ENCODE peak calls at places on chromosome 12, in six cellular contexts. C is activated CD4-positive, alpha-beta memory T cell treated with anti-CD3 and anti-CD28 coated beads, Interleukin-2, amount 10 ng/mL, durations not matched to agents 7 days and 5 days; R is germinal center; D is fibroblast of lung; X is activated CD8-positive, alpha-beta memory T cell treated with anti-CD3 and anti-CD28 coated beads, Interleukin-2, amount 10 ng/mL, durations not matched to agents 7 days and 5 days; A is RPMI7951. N is an unnamed sample.
A peak's percentile ranks its signal among the peaks of the same experiment; 100 is the strongest.

GRCh38 chr12:82942963-82943362 is 256.3 kb downstream of the TMTC2 start:
- DNase-seq in C (no peak), R (no peak), D (peak; percentile 5), X (no peak), A (no peak), N (no peak)

GRCh38 chr12:59444932-59445331 is 150.9 kb upstream of the SLC16A7 start:
- DNase-seq in C (no peak), R (no peak), D (peak; percentile 14), X (no peak), A (no peak), N (no peak)

GRCh38 chr12:96375841-96376249 is 24.4 kb downstream of the CDK17 start:
- DNase-seq in C (no peak), R (peak; percentile 7), D (no peak), X (no peak), A (no peak), N (no peak)

GRCh38 chr12:82149045-82149444 is 209.1 kb downstream of the CCDC59 start:
- DNase-seq in C (no peak), R (no peak), D (peak; percentile 28), X (no peak), A (no peak), N (no peak)

GRCh38 chr12:1915082-1915968 is 3.1 kb downstream of the CACNA2D4 start:
- DNase-seq in C (peak; percentile 66), R (peak; percentile 1), D (no peak), X (peak; percentile 79), A (no peak), N (peak; percentile 54)

GRCh38 chr12:76859621-76860020 is 19.2 kb downstream of the CSRP2 start:
- DNase-seq in C (no peak), R (no peak), D (peak; percentile 48), X (no peak), A (no peak), N (no peak)

GRCh38 chr12:93137656-93138612 is 208.8 kb upstream of the EEA1 start:
- DNase-seq in C (no peak), R (no peak), D (peak; percentile 90), X (no peak), A (peak; percentile 92), N (no peak)

GRCh38 chr12:27970981-27971489 is 1.5 kb downstream of the PTHLH start:
- DNase-seq in C (no peak), R (no peak), D (peak; percentile 44), X (no peak), A (no peak), N (no peak)

GRCh38 chr12:126847005-126847629 is 1419.9 kb upstream of the TMEM132C start:
- DNase-seq in C (no peak), R (no peak), D (no peak), X (no peak), A (no peak), N (no peak)

GRCh38 chr12:12098689-12099010 is 27.9 kb downstream of the BCL2L14 start:
- DNase-seq in C (no peak), R (no peak), D (no peak), X (no peak), A (no peak), N (no peak)

GRCh38 chr12:19482551-19483109 is 43.3 kb downstream of the AEBP2 start:
- DNase-seq in C (peak; percentile 69), R (no peak), D (no peak), X (peak; percentile 74), A (no peak), N (peak; percentile 49)